ENCODE peak calls at places on chromosomes 1 and 21, in four cellular contexts. H, G, B and S are unnamed samples.

GRCh38 chr1:156814571-156815260 is 1.9 kb downstream of the SH2D2A start:
- DNase-seq in B (no peak), H (no peak), G (no peak), S (no peak)

GRCh38 chr1:39969048-39969447 is 14.1 kb downstream of the MFSD2A start:
- DNase-seq in H (no peak), G (no peak), B (no peak), S (no peak)

GRCh38 chr1:171245458-171246064 is 2.7 kb upstream of the FMO1 start:
- DNase-seq in G (peak), H (peak), B (no peak), S (peak)

GRCh38 chr1:109484519-109484975 is 842 bp downstream of the ATXN7L2 start:
- DNase-seq in B (no peak), H (no peak), G (no peak), S (no peak)

GRCh38 chr1:215631489-215631888 is 64.4 kb downstream of the KCTD3 start:
- DNase-seq in B (no peak), H (peak), G (no peak), S (no peak)

GRCh38 chr1:200558866-200559459 is 61.6 kb downstream of the KIF14 start:
- DNase-seq in H (peak), G (peak), B (no peak), S (peak)

GRCh38 chr1:63987014-63987630 is 213.3 kb downstream of the ROR1 start:
- DNase-seq in G (peak), B (no peak), H (peak), S (no peak)

GRCh38 chr1:201357211-201357610 is 20.3 kb downstream of the TNNT2 start:
- DNase-seq in G (no peak), H (no peak), B (no peak), S (no peak)

GRCh38 chr1:226162898-226163297 is 23.6 kb downstream of the ACBD3 start:
- DNase-seq in B (no peak), H (no peak), G (no peak), S (no peak)

GRCh38 chr1:109242387-109242786 is 7.0 kb upstream of the CELSR2 start:
- DNase-seq in G (peak), H (peak), B (peak), S (no peak)

GRCh38 chr1:33013791-33014190 is 22.9 kb downstream of the AK2 start:
- DNase-seq in H (no peak), G (no peak), B (no peak), S (no peak)

GRCh38 chr1:89669445-89669844 is 36.5 kb downstream of the LRRC8C start:
- DNase-seq in H (no peak), B (no peak), G (no peak), S (no peak)
- H3K4me3 ChIP-seq in H (no peak), B (no peak), G (no peak), S (no peak)

DNA sequence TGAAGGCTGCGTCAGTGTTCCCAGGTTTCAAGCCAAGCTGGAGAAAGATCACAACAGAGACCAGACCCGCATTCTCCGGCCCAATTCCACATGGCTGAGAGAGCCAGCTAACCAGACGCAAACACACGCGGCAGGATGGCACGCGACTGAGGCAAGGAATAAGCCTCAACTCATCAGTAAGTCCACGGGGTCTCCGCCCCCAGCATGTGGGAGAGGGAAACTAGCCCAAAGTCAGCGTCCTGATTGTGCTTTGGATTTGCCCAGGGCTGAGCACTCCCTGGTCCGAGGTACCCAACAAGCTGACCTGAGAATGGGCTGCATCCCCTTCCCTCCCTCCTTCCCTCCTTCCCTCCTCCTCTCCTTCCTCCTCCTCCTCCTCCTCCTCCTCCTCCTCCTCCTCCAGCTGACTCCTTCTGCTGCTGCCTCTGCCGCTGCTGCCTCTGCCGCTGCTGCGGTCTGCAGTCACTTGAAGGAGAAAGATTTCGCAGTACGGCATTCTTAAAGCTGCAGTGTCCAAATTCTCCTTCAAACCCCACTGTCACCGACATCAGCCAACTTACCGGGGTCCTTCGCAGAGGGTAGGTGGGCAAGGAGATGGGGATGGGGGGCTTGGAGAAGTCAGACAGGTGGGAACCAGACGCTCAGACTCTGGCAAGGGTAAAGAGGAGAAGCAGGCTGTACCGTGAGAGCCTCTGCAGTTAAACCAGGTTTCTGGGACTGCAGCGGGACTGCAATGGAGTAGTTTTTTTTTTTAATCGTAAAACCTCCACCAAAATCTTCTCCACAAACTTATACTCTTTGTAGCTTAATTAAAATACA is 32.9 kb upstream of the H6PD start:
- DNase-seq in B (no peak), G (peak), H (peak), S (no peak)
- H3K4me3 ChIP-seq in B (peak), G (peak), H (peak), S (peak)

DNA sequence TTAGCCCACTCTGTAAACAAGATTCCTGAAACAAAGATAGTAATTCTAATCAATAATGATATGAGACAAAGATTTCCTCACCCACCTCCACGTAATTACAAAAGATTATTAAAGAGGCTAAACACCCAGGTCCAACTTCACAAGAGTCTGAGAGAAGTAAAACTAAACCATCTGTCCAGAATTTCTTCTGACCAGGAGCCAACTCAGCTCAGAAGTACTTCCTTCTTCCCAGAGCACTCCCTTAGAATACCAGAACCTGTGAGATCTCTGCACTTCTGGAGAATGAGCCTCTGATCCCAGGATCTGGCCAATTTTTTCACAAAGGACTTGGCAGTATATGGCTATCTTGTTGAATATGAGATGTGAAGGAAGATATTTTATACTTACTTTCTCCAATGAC is 120.6 kb upstream of the PALMD start:
- DNase-seq in B (no peak), H (peak), G (no peak), S (no peak)
- H3K4me3 ChIP-seq in B (no peak), H (no peak), G (no peak), S (no peak)

GRCh38 chr21:43924421-43925095 is 59.5 kb downstream of the AGPAT3 start:
- DNase-seq in H (no peak), B (no peak), G (no peak), S (no peak)
- H3K4me3 ChIP-seq in H (no peak), B (no peak), G (no peak), S (no peak)

DNA sequence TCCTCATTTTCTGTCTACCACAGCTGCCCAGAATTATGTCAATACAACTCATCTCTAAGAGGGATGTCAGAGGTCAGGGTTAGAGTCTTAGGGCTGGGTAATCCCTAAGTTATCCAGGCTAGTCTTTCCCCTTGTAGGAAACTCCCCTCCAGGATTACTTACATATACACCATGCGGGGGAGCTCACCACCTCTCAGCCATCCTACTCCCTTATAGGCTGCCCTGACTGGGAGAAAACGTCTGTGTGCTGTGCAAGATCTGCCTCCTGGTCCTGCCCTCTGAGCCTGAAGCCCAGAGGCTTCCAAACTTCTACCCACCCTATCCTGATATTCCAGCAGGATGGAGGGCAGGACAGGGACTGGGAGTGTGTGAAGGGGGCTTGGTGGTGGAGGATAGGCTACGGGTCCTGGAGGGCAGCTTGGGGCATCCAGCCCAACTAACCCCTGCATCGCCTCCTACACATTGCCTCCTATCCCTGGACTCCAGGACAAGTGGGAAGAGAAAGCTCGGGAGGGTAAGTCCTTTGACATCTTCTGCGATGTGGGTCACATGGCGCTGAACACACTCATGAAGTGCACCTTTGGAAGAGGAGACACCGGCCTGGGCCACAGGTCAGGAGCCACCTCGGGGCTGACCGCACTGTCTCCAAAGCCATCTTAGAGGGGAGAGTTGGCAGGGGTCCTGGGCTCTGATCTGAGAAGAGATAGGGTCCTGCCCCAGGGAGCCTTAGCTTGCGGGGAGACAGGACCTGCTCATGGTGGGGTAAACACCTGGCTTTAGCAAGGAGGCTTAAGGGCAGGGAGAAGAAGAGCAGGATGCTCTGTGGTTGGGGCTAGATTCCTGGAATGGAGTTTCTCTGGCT is 14.4 kb downstream of the CYP4B1 start:
- DNase-seq in B (no peak), H (no peak), G (no peak), S (no peak)
- H3K4me3 ChIP-seq in B (no peak), H (no peak), G (no peak), S (no peak)

GRCh38 chr1:235434001-235434400 is 66.8 kb downstream of the TBCE start:
- DNase-seq in G (no peak), B (no peak), H (no peak), S (no peak)
- H3K4me3 ChIP-seq in G (no peak), B (no peak), H (no peak), S (no peak)

DNA sequence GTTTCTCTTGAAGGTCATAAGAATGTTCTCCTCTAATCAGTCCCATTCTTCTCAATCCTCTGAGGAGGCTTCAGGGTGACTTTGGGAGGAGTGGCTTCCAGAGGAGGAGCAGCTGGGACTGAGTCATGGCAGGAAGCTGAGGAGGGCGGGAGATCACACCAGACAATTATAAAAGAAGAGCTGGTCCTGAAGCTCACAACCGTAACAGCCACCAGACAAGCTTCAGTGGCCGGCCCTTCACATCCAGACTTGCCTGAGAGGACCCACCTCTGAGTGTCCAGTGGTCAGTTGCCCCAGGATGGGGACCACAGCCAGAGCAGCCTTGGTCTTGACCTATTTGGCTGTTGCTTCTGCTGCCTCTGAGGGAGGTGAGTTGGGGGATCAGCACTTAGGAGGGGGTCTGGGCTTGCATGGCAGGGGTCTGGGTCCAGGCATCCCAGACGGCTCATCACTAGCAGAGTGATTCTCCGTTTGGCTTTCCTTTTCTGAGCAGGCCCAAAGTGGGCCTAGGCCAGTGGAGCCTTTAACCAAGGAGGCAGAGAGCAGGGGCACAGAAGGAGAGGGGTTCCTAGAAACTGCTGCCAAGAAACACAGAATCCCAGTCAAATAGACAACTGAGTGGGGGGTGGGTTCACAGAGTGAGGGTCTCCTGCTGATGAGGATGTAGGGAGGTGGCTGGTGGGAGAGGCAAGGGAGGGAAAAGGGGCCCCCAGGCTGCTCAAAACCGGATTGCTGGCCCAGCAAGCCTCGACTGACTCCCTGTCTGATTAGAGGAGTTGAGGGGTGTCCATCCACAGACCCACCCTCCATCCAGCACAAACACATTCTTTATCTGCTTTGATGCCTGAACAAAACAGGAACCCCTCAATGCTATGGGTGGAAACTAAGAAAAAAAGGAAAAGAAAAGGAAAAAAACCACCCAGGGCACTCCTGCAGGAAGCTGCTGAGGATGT is at the start of gene ECM1:
- DNase-seq in B (peak), H (peak), G (peak), S (no peak)
- H3K4me3 ChIP-seq in B (no peak), H (peak), G (no peak), S (no peak)